ENCODE peak calls at places on chromosome 9, in eight cellular contexts. One of them, this sample, is unnamed.

GRCh38 chr9:126160854-126161329 is 165.7 kb upstream of the MVB12B start:
- DNase-seq in IMR-90: no peak
- DNase-seq in mammary epithelial cell: no peak
- DNase-seq in GM23338: no peak
- DNase-seq in PC-3: no peak
- DNase-seq in fibroblast of lung: no peak
- DNase-seq in hepatocyte: no peak
- DNase-seq in neural progenitor cell: no peak
- DNase-seq in this sample: no peak

GRCh38 chr9:89657765-89658164 is 53.0 kb downstream of the GADD45G start:
- DNase-seq in IMR-90: no peak
- DNase-seq in mammary epithelial cell: no peak
- DNase-seq in GM23338: no peak
- DNase-seq in PC-3: no peak
- DNase-seq in fibroblast of lung: no peak
- DNase-seq in hepatocyte: no peak
- DNase-seq in neural progenitor cell: no peak
- DNase-seq in this sample: no peak

GRCh38 chr9:129908846-129909245 is 73.6 kb downstream of the USP20 start:
- DNase-seq in IMR-90: no peak
- DNase-seq in mammary epithelial cell: no peak
- DNase-seq in GM23338: no peak
- DNase-seq in PC-3: no peak
- DNase-seq in fibroblast of lung: no peak
- DNase-seq in hepatocyte: no peak
- DNase-seq in neural progenitor cell: no peak
- DNase-seq in this sample: no peak

GRCh38 chr9:32590898-32591297 is 17.9 kb upstream of the NDUFB6 start:
- DNase-seq in IMR-90: no peak
- DNase-seq in mammary epithelial cell: peak
- DNase-seq in GM23338: no peak
- DNase-seq in PC-3: peak
- DNase-seq in fibroblast of lung: peak
- DNase-seq in hepatocyte: no peak
- DNase-seq in neural progenitor cell: no peak
- DNase-seq in this sample: peak

GRCh38 chr9:83714316-83714715 is 6.6 kb upstream of the UBQLN1 start:
- DNase-seq in IMR-90: no peak
- DNase-seq in mammary epithelial cell: no peak
- DNase-seq in GM23338: no peak
- DNase-seq in PC-3: peak
- DNase-seq in fibroblast of lung: no peak
- DNase-seq in hepatocyte: no peak
- DNase-seq in neural progenitor cell: no peak
- DNase-seq in this sample: no peak

GRCh38 chr9:4371108-4371507 is 71.2 kb upstream of the GLIS3 start:
- DNase-seq in IMR-90: peak
- DNase-seq in mammary epithelial cell: peak
- DNase-seq in GM23338: no peak
- DNase-seq in PC-3: peak
- DNase-seq in fibroblast of lung: peak
- DNase-seq in hepatocyte: peak
- DNase-seq in neural progenitor cell: peak
- DNase-seq in this sample: peak

GRCh38 chr9:18250051-18250450 is 223.9 kb upstream of the ADAMTSL1 start:
- DNase-seq in IMR-90: no peak
- DNase-seq in mammary epithelial cell: no peak
- DNase-seq in GM23338: no peak
- DNase-seq in PC-3: no peak
- DNase-seq in fibroblast of lung: no peak
- DNase-seq in hepatocyte: no peak
- DNase-seq in neural progenitor cell: no peak
- DNase-seq in this sample: no peak

GRCh38 chr9:77469515-77470197 is 178.5 kb downstream of the GNA14 start:
- DNase-seq in IMR-90: no peak
- DNase-seq in mammary epithelial cell: peak
- DNase-seq in GM23338: no peak
- DNase-seq in PC-3: peak
- DNase-seq in fibroblast of lung: peak
- DNase-seq in hepatocyte: no peak
- DNase-seq in neural progenitor cell: no peak
- DNase-seq in this sample: no peak

DNA sequence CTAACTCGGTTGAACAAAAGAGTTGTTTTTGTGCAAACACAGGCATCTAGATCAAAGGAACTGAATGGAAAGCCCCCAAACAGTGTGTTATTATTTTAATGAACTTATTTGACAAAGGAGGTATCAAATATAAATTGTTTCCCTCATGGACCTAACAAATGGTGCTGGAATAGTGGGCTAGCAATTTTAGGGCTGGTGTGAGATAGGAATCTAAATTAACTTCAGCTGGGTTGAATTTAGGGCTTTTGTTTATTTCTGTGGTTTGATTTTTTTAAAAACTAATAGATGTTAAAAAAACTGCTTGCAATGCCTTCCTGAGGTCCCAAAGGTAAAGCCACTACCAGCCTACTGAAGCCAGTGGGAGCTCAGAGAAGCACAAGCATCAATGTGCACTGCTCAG is 42.1 kb downstream of the TTC39B start:
- DNase-seq in IMR-90: no peak
- DNase-seq in mammary epithelial cell: no peak
- DNase-seq in GM23338: no peak
- DNase-seq in PC-3: no peak
- DNase-seq in fibroblast of lung: no peak
- DNase-seq in hepatocyte: no peak
- DNase-seq in neural progenitor cell: no peak
- DNase-seq in this sample: no peak
- H2AFZ ChIP-seq in IMR-90: no peak
- H2AFZ ChIP-seq in mammary epithelial cell: no peak
- H2AFZ ChIP-seq in GM23338: no peak
- H2AFZ ChIP-seq in PC-3: no peak
- H2AFZ ChIP-seq in fibroblast of lung: no peak
- H2AFZ ChIP-seq in hepatocyte: no peak
- H2AFZ ChIP-seq in neural progenitor cell: no peak
- H2AFZ ChIP-seq in this sample: no peak

DNA sequence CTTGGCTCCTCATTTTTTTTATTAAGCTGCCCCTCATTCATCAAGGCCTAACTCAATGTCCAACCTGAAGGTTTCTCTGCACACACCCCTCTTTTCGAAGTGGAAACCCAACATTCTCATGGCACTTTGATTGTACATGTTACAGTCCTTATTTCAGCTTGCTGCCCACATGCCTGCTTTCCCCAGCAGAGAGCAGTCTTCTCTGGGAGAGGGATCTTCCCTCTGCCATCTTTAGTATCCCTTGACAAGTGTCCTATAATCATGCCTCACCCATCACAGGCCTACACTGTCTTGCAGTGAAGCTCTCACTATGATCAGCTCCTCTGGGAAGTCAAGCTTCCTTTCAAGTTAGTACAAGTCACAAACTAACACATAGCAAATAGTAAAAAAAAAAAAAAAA is 175.1 kb downstream of the ACER2 start:
- DNase-seq in IMR-90: no peak
- DNase-seq in mammary epithelial cell: no peak
- DNase-seq in GM23338: peak
- DNase-seq in PC-3: no peak
- DNase-seq in fibroblast of lung: no peak
- DNase-seq in hepatocyte: no peak
- DNase-seq in neural progenitor cell: no peak
- DNase-seq in this sample: no peak
- TF ChIP-seq CTCF in IMR-90: no peak
- TF ChIP-seq CTCF in mammary epithelial cell: peak
- TF ChIP-seq CTCF in GM23338: no peak
- TF ChIP-seq CTCF in PC-3: no peak
- TF ChIP-seq CTCF in fibroblast of lung: no peak
- TF ChIP-seq CTCF in hepatocyte: no peak
- TF ChIP-seq CTCF in neural progenitor cell: no peak
- TF ChIP-seq CTCF in this sample: no peak

DNA sequence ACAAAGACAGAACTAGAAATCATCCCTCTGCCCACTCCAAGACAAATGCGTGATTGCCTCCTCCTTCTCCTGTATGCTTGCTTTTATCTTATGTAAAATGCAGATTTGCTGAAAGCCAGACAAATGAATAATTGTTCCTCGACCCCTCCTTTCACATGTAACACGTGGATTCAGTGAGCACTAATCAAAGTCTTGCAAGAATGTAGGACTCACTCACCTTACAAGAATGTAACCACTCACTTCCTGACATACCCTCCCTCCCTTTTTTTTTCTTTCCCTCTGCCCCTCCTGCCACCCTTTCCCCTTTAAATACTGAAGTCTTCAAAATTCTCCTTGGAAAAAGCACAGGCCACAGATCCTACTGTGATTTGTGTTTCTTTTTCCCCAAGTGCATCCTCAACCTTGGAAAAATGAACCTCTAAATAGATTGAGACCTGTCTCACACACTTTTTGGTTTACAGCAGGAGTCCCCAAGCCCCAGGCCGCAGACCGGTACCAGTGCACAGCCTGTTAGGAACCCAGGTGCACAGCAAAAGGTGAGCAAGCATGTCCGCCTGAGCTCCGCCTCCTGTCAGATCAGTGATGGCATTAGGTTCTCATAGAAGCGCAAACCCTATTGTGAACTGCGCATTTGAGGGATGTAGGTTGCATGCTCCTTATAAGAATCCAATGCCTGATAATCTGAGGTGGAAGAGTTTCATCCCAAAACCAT is 29.4 kb upstream of the HSD17B3 start:
- DNase-seq in IMR-90: peak
- DNase-seq in mammary epithelial cell: peak
- DNase-seq in GM23338: peak
- DNase-seq in PC-3: peak
- DNase-seq in fibroblast of lung: peak
- DNase-seq in hepatocyte: no peak
- DNase-seq in neural progenitor cell: no peak
- DNase-seq in this sample: no peak
- H3K27ac ChIP-seq in IMR-90: no peak
- H3K27ac ChIP-seq in mammary epithelial cell: no peak
- H3K27ac ChIP-seq in GM23338: no peak
- H3K27ac ChIP-seq in PC-3: peak
- H3K27ac ChIP-seq in fibroblast of lung: no peak
- H3K27ac ChIP-seq in hepatocyte: no peak
- H3K27ac ChIP-seq in neural progenitor cell: no peak
- H3K27ac ChIP-seq in this sample: no peak

DNA sequence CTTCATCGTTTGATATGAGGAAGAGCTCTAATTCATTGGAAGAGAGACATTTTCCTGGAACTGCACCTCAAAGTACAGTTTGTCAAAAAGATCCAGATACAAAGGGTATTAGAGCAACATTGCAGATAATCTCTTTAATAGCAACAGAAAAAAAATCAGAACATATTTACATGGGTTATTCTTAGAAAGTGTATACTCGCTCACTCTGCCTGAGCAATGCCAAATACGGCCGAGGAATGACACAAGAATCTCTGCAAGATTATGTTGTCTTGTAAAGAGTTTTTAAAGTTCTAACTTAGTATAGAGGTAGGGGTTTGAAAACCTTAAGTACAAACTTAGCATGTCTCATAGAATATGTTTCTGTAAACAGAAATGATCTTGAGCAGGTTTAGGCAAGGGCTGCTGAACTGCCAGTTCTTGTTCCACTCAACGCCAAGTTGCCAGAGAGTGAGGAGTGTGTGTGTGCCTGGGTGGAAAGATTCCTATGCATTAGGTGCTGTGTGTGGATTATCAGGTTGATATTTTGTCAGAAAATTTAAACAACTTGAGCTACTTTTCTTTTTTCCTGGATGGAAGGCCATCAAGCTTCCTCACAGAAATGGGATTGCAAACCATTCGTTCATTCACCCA is 41.8 kb upstream of the ERCC6L2 start:
- DNase-seq in IMR-90: no peak
- DNase-seq in mammary epithelial cell: no peak
- DNase-seq in GM23338: no peak
- DNase-seq in PC-3: no peak
- DNase-seq in fibroblast of lung: no peak
- DNase-seq in hepatocyte: no peak
- DNase-seq in neural progenitor cell: no peak
- DNase-seq in this sample: no peak
- H2AFZ ChIP-seq in IMR-90: no peak
- H2AFZ ChIP-seq in mammary epithelial cell: no peak
- H2AFZ ChIP-seq in GM23338: no peak
- H2AFZ ChIP-seq in PC-3: no peak
- H2AFZ ChIP-seq in fibroblast of lung: no peak
- H2AFZ ChIP-seq in hepatocyte: no peak
- H2AFZ ChIP-seq in neural progenitor cell: no peak
- H2AFZ ChIP-seq in this sample: no peak

DNA sequence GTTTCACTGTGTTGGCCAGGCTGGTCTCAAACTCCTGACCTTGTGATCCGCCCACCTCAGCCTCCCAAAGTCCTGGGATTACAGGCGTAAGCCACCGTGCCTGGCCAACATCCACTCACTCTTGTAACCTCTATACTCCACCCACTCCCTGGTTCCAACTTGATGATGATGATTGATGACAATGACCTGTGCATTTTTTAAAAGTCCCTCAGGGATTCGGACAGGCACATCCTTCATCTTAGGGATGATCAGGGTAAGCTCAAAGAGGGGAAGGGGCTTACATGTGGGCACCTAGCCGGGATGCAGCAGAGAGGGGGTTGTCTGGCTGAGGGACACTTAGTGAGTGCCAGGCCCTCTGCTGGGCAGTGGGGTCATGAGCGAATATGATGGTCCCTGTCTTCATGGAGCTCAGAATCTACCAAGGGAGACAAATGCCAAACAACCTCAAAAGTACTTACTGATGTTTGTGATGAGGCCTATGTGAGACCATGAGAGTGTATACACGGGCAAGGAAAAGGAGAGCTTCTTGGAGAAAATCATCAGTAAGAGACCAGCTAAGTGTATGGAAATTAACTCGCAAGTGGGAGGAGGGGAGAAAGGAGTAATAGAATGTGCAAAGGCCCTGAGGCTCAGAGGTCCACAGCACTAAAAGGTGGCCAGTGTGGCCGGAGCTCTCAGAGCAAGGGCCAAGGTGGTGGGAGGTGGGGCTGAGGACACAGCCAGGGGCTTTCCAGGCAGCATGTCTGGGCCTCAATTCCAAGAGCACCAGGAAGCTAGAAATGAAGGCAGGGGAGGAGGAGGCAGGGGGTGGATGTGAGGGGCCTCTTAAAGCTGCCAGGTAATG is 27.4 kb downstream of the LHX2 start:
- DNase-seq in IMR-90: no peak
- DNase-seq in mammary epithelial cell: no peak
- DNase-seq in GM23338: no peak
- DNase-seq in PC-3: no peak
- DNase-seq in fibroblast of lung: no peak
- DNase-seq in hepatocyte: no peak
- DNase-seq in neural progenitor cell: no peak
- DNase-seq in this sample: peak
- TF ChIP-seq CTCF in IMR-90: no peak
- TF ChIP-seq CTCF in mammary epithelial cell: no peak
- TF ChIP-seq CTCF in GM23338: peak
- TF ChIP-seq CTCF in PC-3: no peak
- TF ChIP-seq CTCF in fibroblast of lung: no peak
- TF ChIP-seq CTCF in hepatocyte: no peak
- TF ChIP-seq CTCF in neural progenitor cell: peak
- TF ChIP-seq CTCF in this sample: peak

GRCh38 chr9:114060711-114061110 is 17.4 kb downstream of the AMBP start:
- DNase-seq in IMR-90: no peak
- DNase-seq in mammary epithelial cell: no peak
- DNase-seq in GM23338: no peak
- DNase-seq in PC-3: no peak
- DNase-seq in fibroblast of lung: no peak
- DNase-seq in hepatocyte: no peak
- DNase-seq in neural progenitor cell: no peak
- DNase-seq in this sample: peak
- H3K27ac ChIP-seq in IMR-90: no peak
- H3K27ac ChIP-seq in mammary epithelial cell: no peak
- H3K27ac ChIP-seq in GM23338: no peak
- H3K27ac ChIP-seq in PC-3: no peak
- H3K27ac ChIP-seq in fibroblast of lung: no peak
- H3K27ac ChIP-seq in hepatocyte: no peak
- H3K27ac ChIP-seq in neural progenitor cell: no peak
- H3K27ac ChIP-seq in this sample: no peak